ENCODE peak calls at places on chromosomes 1 and 21, in ten cellular contexts. C, O, E, R, A, G, X, J, W and V are unnamed samples.

GRCh38 chr1:162456324-162456723 is 41.3 kb upstream of the UHMK1 start:
- DNase-seq in O (no peak), E (no peak), X (no peak), A (no peak), G (no peak), R (no peak), W (no peak), C (no peak), J (no peak), V (no peak)

GRCh38 chr21:27693376-27693775 is 726.5 kb upstream of the ADAMTS5 start:
- DNase-seq in C (no peak), E (no peak), A (no peak), O (no peak), J (no peak), X (no peak), W (no peak), R (no peak), G (no peak), V (no peak)

GRCh38 chr1:31010081-31010989 is 55.2 kb downstream of the PUM1 start:
- DNase-seq in A (no peak), R (no peak), J (no peak), X (no peak), G (no peak), W (no peak), E (no peak), O (no peak), C (no peak), V (no peak)

GRCh38 chr1:148372731-148373130 is 110.4 kb downstream of the PPIAL4G start:
- DNase-seq in E (no peak), X (no peak), G (no peak), J (no peak), O (no peak), A (no peak), W (no peak), C (peak; percentile 20), R (no peak), V (no peak)

GRCh38 chr1:113904674-113905434 is at the start of the genes AP4B1 and DCLRE1B:
- DNase-seq in E (peak; percentile 96), W (peak; percentile 95), O (peak; percentile 99), C (peak; percentile 99), G (peak; percentile 99), R (peak; percentile 99), A (peak; percentile 100), X (peak; percentile 98), J (peak; percentile 100), V (peak; percentile 99)

GRCh38 chr1:36083635-36084501 is at the start of gene TEKT2:
- DNase-seq in E (no peak), O (no peak), X (no peak), A (peak; percentile 80), G (no peak), C (no peak), W (no peak), R (peak; percentile 51), J (peak; percentile 53), V (no peak)

GRCh38 chr1:36910281-36910725 is 124.0 kb downstream of the GRIK3 start:
- DNase-seq in E (no peak), X (no peak), G (no peak), W (no peak), J (no peak), C (no peak), A (no peak), R (no peak), O (no peak), V (no peak)

GRCh38 chr1:219555802-219556201 is 57.1 kb downstream of the ZC3H11B start:
- DNase-seq in E (no peak), G (no peak), J (no peak), C (no peak), O (no peak), X (no peak), A (no peak), R (no peak), W (no peak), V (no peak)

GRCh38 chr1:66239834-66240233 is 294.1 kb upstream of the SGIP1 start:
- DNase-seq in E (no peak), R (no peak), G (no peak), J (no peak), X (no peak), W (no peak), A (no peak), C (no peak), O (no peak), V (no peak)

GRCh38 chr1:200668514-200669313 is 993 bp downstream of the DDX59 start:
- DNase-seq in E (no peak), R (no peak), A (no peak), W (no peak), J (no peak), O (no peak), G (no peak), C (no peak), X (no peak), V (no peak)

GRCh38 chr1:14071581-14071980 is 371.6 kb downstream of the PRDM2 start:
- DNase-seq in G (no peak), R (no peak), X (no peak), E (no peak), W (no peak), C (no peak), J (no peak), A (no peak), O (no peak), V (no peak)

GRCh38 chr1:216034506-216034905 is 388.7 kb downstream of the USH2A start:
- DNase-seq in R (no peak), O (no peak), J (no peak), W (no peak), A (no peak), X (no peak), E (no peak), G (no peak), C (no peak), V (no peak)

GRCh38 chr21:14403681-14404318 is 20.9 kb upstream of the HSPA13 start:
- DNase-seq in J (no peak), X (no peak), R (no peak), W (no peak), E (no peak), G (peak; percentile 13), O (no peak), C (peak; percentile 19), A (no peak), V (no peak)

GRCh38 chr1:6295910-6296309 is 35.0 kb upstream of the GPR153 start:
- DNase-seq in A (no peak), R (no peak), W (no peak), X (no peak), O (no peak), E (no peak), G (no peak), C (no peak), J (no peak), V (no peak)
- H3K4me1 ChIP-seq in A (peaks cover 5% of the 10 kb centered on the region), R (no peaks in the 10 kb centered on the region), W (no peaks in the 10 kb centered on the region), X (no peaks in the 10 kb centered on the region), O (no peaks in the 10 kb centered on the region), E (peaks cover 3% of the 10 kb centered on the region), G (no peaks in the 10 kb centered on the region), C (peaks cover 13% of the 10 kb centered on the region), J (no peaks in the 10 kb centered on the region), V (no peaks in the 10 kb centered on the region)

GRCh38 chr1:161089251-161089924 is at the start of gene NECTIN4:
- DNase-seq in W (no peak), O (no peak), E (no peak), R (peak; percentile 75), A (peak; percentile 54), G (no peak), C (no peak), J (peak; percentile 89), X (peak; percentile 87), V (no peak)
- TF ChIP-seq POLR2A in W (peak; percentile 83), O (no peak), E (no peak), R (no peak), A (no peak), G (no peak), C (no peak), J (peak; percentile 86), X (no peak), V (no peak)

DNA sequence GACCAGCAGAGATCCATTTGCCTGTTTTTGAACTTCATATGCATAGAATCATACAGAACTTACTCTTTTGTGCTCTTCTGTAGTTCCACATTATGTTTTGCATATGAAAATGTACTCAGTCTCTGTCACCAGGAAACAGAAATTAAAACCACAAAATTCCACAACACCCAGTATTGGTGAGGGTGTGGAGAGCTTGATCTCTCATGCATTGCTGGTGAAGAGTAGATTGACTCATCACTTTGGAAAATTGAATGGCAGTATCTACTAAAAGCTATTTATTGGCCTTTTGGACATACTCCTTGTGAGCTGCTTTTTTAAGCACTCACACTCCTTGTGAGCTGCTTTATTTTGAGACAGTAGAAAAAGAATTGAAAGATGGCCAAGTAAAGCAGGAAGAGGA is 43.3 kb downstream of the VTCN1 start:
- DNase-seq in E (no peak), C (no peak), A (no peak), J (no peak), R (no peak), O (no peak), G (no peak), X (no peak), W (no peak), V (no peak)
- H3K27ac ChIP-seq in E (no peak overlapping the region), C (no peak overlapping the region), A (no peak overlapping the region), J (no peak overlapping the region), R (no peak overlapping the region), O (no peak overlapping the region), G (no peak overlapping the region), X (no peak overlapping the region), W (no peak overlapping the region), V (no peak overlapping the region)

DNA sequence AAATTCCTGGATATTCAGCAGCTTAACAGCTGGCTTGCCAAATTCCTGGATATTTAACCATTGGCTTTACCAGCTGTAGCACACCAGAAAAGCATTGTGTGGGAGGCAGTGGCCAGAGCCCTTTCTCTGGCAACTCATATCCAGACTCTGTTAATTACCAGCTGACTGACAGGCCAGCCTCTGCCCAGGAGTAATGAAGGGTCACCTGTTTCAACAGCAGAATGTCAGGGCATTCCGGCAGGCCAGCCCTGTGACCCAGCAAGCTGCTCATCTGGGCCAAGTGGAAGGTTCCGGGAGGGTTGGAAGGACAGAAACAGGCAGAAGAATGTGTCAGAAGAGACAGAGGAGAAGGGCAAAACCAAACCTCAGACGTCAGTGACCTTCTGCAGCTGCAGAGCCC is 35.2 kb upstream of the KIRREL1 start:
- DNase-seq in A (no peak), X (no peak), J (no peak), O (no peak), G (no peak), C (no peak), R (no peak), W (no peak), E (no peak), V (no peak)
- H3K4me1 ChIP-seq in A (no peaks in the 10 kb centered on the region), X (no peaks in the 10 kb centered on the region), J (peaks cover 17% of the 10 kb centered on the region), O (no peaks in the 10 kb centered on the region), G (no peaks in the 10 kb centered on the region), C (no peaks in the 10 kb centered on the region), R (no peaks in the 10 kb centered on the region), W (no peaks in the 10 kb centered on the region), E (no peaks in the 10 kb centered on the region), V (no peaks in the 10 kb centered on the region)

DNA sequence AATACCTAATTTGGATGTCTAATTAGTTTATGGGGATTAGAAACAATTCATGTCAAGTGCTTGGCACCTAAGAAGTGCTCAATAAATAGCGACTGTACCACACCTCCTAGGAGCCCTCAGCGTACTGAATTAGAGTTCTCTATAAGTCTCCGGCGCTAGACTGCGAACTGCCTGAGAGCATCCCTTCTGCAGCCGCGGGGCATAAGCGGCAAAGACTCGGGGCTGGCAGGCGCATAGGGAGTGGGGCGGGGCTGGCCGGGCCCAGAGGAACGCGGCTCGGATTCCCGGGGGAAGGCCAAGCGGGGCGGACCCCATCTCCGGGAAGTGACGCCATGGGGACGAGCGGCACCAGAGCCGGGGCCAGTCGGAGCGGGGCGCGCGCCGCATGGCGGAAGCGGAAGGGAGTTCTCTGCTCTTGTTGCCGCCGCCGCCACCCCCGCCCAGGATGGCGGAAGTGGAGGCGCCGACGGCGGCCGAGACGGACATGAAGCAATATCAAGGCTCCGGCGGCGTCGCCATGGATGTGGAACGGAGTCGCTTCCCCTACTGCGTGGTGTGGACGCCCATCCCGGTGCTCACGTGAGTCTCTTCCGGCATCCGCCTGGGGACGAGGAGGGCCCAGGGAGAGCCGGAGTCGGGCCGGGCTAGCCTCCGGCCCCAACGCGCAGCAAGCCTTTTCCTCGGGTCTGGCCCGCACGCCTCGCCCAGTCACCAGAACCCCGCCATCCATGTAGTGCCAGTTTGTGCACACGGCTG is at the start of gene TMEM222:
- DNase-seq in X (peak; percentile 98), O (peak; percentile 98), G (peak; percentile 92), J (peak; percentile 97), C (peak; percentile 92), R (peak; percentile 98), A (peak; percentile 100), W (peak; percentile 82), E (peak; percentile 91), V (peak; percentile 98)
- TF ChIP-seq POLR2A in X (no peak), O (peak; percentile 66), G (peak; percentile 69), J (peak; percentile 83), C (peak; percentile 81), R (peak; percentile 40), A (peak; percentile 32), W (no peak), E (peak; percentile 26), V (peak; percentile 62)